ENCODE peak calls at places on chromosomes 4 and X, in four cellular contexts. R is suprapubic skin, S is HepG2, F is stomach. J is an unnamed sample. For H3K9me3 and H3K27me3, the result is how much of the 10 kb centered on the place peaks cover.

GRCh38 chrX:116135277-116135676 is 35.3 kb upstream of the AGTR2 start:
- DNase-seq in R (no peak), S (no peak), F (no peak), J (no peak)

GRCh38 chr4:156816356-156816755 is 155.2 kb downstream of the PDGFC start:
- DNase-seq in R (no peak), S (no peak), F (no peak), J (no peak)

GRCh38 chrX:9557508-9557907 is 92.7 kb downstream of the TBL1X start:
- DNase-seq in R (no peak), S (peak), F (no peak), J (no peak)

GRCh38 chr4:73701116-73701515 is 39.3 kb upstream of the CXCL8 start:
- DNase-seq in R (no peak), S (no peak), F (no peak), J (no peak)

GRCh38 chr4:127501103-127501502 is 131.7 kb upstream of the INTU start:
- DNase-seq in R (no peak), S (no peak), F (no peak), J (no peak)

GRCh38 chrX:17547658-17548057 is 172.7 kb downstream of the NHS start:
- DNase-seq in R (no peak), S (peak), F (peak), J (peak)

GRCh38 chr4:98677799-98678198 is 19.4 kb upstream of the TSPAN5 start:
- DNase-seq in R (no peak), S (no peak), F (no peak), J (no peak)

GRCh38 chr4:177281544-177281943 is 28.1 kb upstream of the NEIL3 start:
- DNase-seq in R (no peak), S (no peak), F (no peak), J (no peak)

GRCh38 chr4:158459085-158459820 is 62.4 kb upstream of the RXFP1 start:
- DNase-seq in R (no peak), S (no peak), F (no peak), J (no peak)

GRCh38 chrX:10986616-10987015 is 124.5 kb upstream of the HCCS start:
- DNase-seq in R (no peak), S (no peak), F (no peak), J (no peak)

GRCh38 chr4:167786504-167786903 is 305.8 kb upstream of the ANXA10 start:
- DNase-seq in R (no peak), S (no peak), F (no peak), J (no peak)

GRCh38 chr4:76087007-76087769 is 12.7 kb downstream of the ART3 start:
- DNase-seq in R (no peak), S (peak), F (peak), J (peak)

GRCh38 chrX:42022158-42022557 is 98.8 kb upstream of the CASK start:
- DNase-seq in R (no peak), S (no peak), F (no peak), J (no peak)

GRCh38 chr4:36000941-36001557 is 243.3 kb downstream of the ARAP2 start:
- DNase-seq in R (no peak), S (no peak), F (no peak), J (no peak)

GRCh38 chr4:22515145-22515887 is 550 bp downstream of the ADGRA3 start:
- DNase-seq in R (no peak), S (peak), F (peak), J (peak)

GRCh38 chr4:184439386-184439785 is 35.0 kb downstream of the IRF2 start:
- DNase-seq in R (no peak), S (no peak), F (no peak), J (no peak)

GRCh38 chr4:14783011-14783877 is 219.0 kb upstream of the CPEB2 start:
- DNase-seq in R (no peak), S (no peak), F (no peak), J (no peak)

GRCh38 chrX:63917296-63917695 is 132.3 kb upstream of the ARHGEF9 start:
- DNase-seq in R (no peak), S (no peak), F (no peak), J (no peak)

GRCh38 chrX:63918611-63919010 is 133.6 kb upstream of the ARHGEF9 start:
- DNase-seq in R (no peak), S (no peak), F (no peak), J (no peak)

GRCh38 chrX:63919081-63919480 is 134.1 kb upstream of the ARHGEF9 start:
- DNase-seq in R (no peak), S (no peak), F (no peak), J (no peak)

GRCh38 chrX:63913719-63914118 is 128.7 kb upstream of the ARHGEF9 start:
- DNase-seq in R (no peak), S (no peak), F (no peak), J (no peak)
- H3K9me3 ChIP-seq in R (under half), S (under half), F (under half), J (under half)

DNA sequence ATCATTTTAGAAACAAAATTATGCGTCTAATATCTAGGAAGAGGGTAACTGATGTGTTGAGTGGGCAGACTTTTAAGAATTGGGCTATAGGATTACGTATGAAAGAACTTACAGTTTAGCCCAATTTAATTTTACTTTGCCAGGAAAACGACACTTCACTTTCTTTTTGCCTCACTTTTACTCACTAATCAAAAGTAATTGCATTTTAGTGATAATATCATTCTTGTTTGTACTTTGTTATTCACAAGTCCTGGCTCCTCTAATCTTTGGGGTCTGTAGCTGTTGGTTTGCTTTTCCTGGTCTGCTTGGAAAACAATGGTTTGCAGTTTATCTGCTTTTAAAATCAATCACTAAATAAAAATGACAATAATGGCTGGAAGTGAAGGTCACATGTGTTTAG is 2.9 kb upstream of the ARX start:
- DNase-seq in R (no peak), S (no peak), F (no peak), J (no peak)
- H3K27me3 ChIP-seq in R (half or more), S (half or more), F (half or more), J (half or more)

GRCh38 chr4:40550900-40551546 is 78.6 kb downstream of the RBM47 start:
- DNase-seq in R (no peak), S (peak), F (peak), J (peak)
- TF ChIP-seq POLR2A in R (no peak), S (no peak), F (no peak), J (no peak)

GRCh38 chr4:170122252-170122651 is 32.5 kb upstream of the AADAT start:
- DNase-seq in R (no peak), S (no peak), F (no peak), J (no peak)

GRCh38 chr4:170124391-170124790 is 34.6 kb upstream of the AADAT start:
- DNase-seq in R (no peak), S (no peak), F (no peak), J (no peak)

GRCh38 chr4:170128219-170128804 is 38.6 kb upstream of the AADAT start:
- DNase-seq in R (no peak), S (no peak), F (no peak), J (no peak)

DNA sequence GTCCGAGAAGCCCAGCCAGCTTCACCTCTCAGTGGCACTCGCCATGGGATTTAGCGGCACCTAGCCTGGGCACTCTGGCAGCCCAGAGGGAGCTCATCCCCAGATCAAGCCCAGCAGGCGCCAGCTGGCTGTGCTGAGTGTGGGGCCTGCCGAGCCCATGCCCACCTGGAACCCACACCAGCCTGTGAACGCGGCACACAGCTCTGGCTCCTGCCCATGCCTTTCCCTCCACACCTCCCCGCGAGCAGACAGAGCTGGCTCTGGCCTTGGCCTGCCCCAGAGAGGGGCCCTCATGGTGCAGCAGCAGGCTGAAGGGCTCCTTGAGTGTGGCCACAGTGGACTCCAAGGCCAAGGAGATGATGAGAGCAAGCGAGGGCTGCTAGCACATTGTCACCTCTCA is 38.0 kb upstream of the AADAT start:
- DNase-seq in R (no peak), S (no peak), F (no peak), J (no peak)
- H3K9me3 ChIP-seq in R (under half), S (under half), F (under half), J (under half)

GRCh38 chrX:132219343-132219768 is at the start of gene RAP2C:
- DNase-seq in R (peak), S (peak), F (peak), J (peak)
- H3K27me3 ChIP-seq in R (under half), S (under half), F (under half), J (under half)

GRCh38 chr4:2535386-2536192 is 858 bp upstream of the FAM193A start:
- DNase-seq in R (peak), S (peak), F (peak), J (peak)
- TF ChIP-seq POLR2A in R (no peak), S (peak), F (no peak), J (peak)

DNA sequence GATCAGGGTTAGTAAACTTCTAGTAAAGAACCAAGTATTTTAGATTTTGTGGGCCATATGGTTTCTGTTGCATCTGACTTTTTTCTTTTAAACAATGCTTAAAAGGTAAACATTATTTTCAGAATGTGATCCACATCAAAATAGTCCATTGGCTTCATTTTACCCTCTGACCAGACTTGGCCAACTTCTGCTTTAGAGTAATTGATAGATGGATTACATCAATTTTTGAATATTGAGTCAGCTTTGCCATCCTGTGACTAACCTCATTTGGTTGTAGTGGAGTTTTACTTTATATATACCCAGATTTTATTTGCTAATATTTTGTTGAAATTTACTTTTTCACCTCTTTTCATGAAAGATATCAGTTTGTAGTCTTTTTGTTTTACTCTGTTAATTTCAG is 559.8 kb downstream of the TLL1 start:
- DNase-seq in R (no peak), S (no peak), F (no peak), J (no peak)
- H3K9me3 ChIP-seq in R (under half), S (under half), F (under half), J (under half)

GRCh38 chrX:114097411-114097810 is 486.5 kb upstream of the HTR2C start:
- DNase-seq in R (no peak), S (no peak), F (no peak), J (no peak)
- H3K27me3 ChIP-seq in R (under half), S (under half), F (under half), J (under half)

DNA sequence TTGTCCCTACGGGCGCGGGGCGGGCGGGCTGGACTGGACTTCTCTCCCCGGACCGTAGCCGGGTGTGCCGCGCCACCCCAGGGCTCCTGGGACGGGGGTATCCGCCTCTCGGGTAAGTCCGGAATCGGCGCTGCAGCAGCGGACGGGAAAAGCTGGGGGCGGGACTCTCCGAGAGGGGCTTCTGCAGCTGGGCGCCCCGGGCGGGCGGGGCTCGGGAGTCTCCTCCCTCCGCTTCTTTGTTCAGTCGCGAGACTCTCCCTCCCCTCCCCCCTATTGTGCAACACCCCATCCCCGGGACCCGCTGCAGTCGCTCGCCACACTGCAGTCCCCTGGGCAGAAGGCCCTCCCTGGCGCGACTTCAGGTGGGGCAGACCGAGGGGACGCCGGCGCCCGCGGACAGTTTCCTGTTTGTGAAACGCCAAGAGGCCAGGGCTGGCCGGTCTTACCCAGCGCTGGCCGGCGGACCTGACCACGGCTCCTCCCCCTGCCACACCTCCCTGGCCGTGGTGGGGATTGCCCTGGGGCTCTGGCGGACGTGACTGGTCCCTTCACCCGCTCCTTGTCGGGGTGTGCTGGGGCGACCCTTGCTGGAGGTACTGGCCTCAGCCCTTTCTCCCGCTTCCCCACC is 966 bp downstream of the CCNG2 start:
- DNase-seq in R (peak), S (peak), F (peak), J (peak)
- TF ChIP-seq POLR2A in R (no peak), S (no peak), F (no peak), J (peak)

GRCh38 chr4:155426953-155427352 is 50.2 kb upstream of the MAP9 start:
- DNase-seq in R (no peak), S (no peak), F (no peak), J (no peak)
- H3K9me3 ChIP-seq in R (under half), S (under half), F (under half), J (under half)